ENCODE peak calls at places on chromosome 15, in ten cellular contexts. One of them, this sample, is unnamed.

GRCh38 chr15:92043283-92043682 is 189.8 kb downstream of the SLCO3A1 start:
- DNase-seq in A549: no peak
- DNase-seq in CD4-positive, alpha-beta T cell: no peak
- DNase-seq in left ventricle myocardium inferior: no peak
- DNase-seq in fibroblast of lung: no peak
- DNase-seq in stomach: no peak
- DNase-seq in astrocyte: no peak
- DNase-seq in left lung: no peak
- DNase-seq in psoas muscle: no peak
- DNase-seq in adrenal gland: no peak
- DNase-seq in this sample: no peak

GRCh38 chr15:39429898-39430357 is 151.0 kb upstream of the THBS1 start:
- DNase-seq in A549: peak; percentile 24
- DNase-seq in CD4-positive, alpha-beta T cell: no peak
- DNase-seq in left ventricle myocardium inferior: no peak
- DNase-seq in fibroblast of lung: peak; percentile 85
- DNase-seq in stomach: peak; percentile 31
- DNase-seq in astrocyte: peak; percentile 98
- DNase-seq in left lung: no peak
- DNase-seq in psoas muscle: no peak
- DNase-seq in adrenal gland: no peak
- DNase-seq in this sample: no peak

GRCh38 chr15:41022487-41023090 is 69.3 kb downstream of the CHAC1 start:
- DNase-seq in A549: peak; percentile 51
- DNase-seq in CD4-positive, alpha-beta T cell: peak; percentile 31
- DNase-seq in left ventricle myocardium inferior: no peak
- DNase-seq in fibroblast of lung: peak; percentile 80
- DNase-seq in stomach: peak; percentile 32
- DNase-seq in astrocyte: peak; percentile 23
- DNase-seq in left lung: no peak
- DNase-seq in psoas muscle: no peak
- DNase-seq in adrenal gland: peak; percentile 63
- DNase-seq in this sample: no peak

GRCh38 chr15:76059320-76060097 is at the start of gene TMEM266:
- DNase-seq in A549: peak; percentile 43
- DNase-seq in CD4-positive, alpha-beta T cell: no peak
- DNase-seq in left ventricle myocardium inferior: peak; percentile 39
- DNase-seq in fibroblast of lung: peak; percentile 14
- DNase-seq in stomach: peak; percentile 43
- DNase-seq in astrocyte: peak; percentile 13
- DNase-seq in left lung: peak; percentile 35
- DNase-seq in psoas muscle: peak; percentile 75
- DNase-seq in adrenal gland: peak; percentile 40
- DNase-seq in this sample: no peak

GRCh38 chr15:66720206-66721010 is 18.4 kb downstream of the SMAD6 start:
- DNase-seq in A549: peak; percentile 44
- DNase-seq in CD4-positive, alpha-beta T cell: no peak
- DNase-seq in left ventricle myocardium inferior: no peak
- DNase-seq in fibroblast of lung: peak; percentile 72
- DNase-seq in stomach: peak; percentile 39
- DNase-seq in astrocyte: peak; percentile 71
- DNase-seq in left lung: peak; percentile 72
- DNase-seq in psoas muscle: no peak
- DNase-seq in adrenal gland: no peak
- DNase-seq in this sample: peak; percentile 95

GRCh38 chr15:47951761-47952160 is 169.0 kb upstream of the SLC24A5 start:
- DNase-seq in A549: no peak
- DNase-seq in CD4-positive, alpha-beta T cell: no peak
- DNase-seq in left ventricle myocardium inferior: no peak
- DNase-seq in fibroblast of lung: no peak
- DNase-seq in stomach: no peak
- DNase-seq in astrocyte: no peak
- DNase-seq in left lung: no peak
- DNase-seq in psoas muscle: no peak
- DNase-seq in adrenal gland: no peak
- DNase-seq in this sample: no peak

GRCh38 chr15:62588930-62589655 is 424.0 kb upstream of the C2CD4B start:
- DNase-seq in A549: no peak
- DNase-seq in CD4-positive, alpha-beta T cell: no peak
- DNase-seq in left ventricle myocardium inferior: no peak
- DNase-seq in fibroblast of lung: peak; percentile 26
- DNase-seq in stomach: no peak
- DNase-seq in astrocyte: peak; percentile 64
- DNase-seq in left lung: no peak
- DNase-seq in psoas muscle: no peak
- DNase-seq in adrenal gland: no peak
- DNase-seq in this sample: no peak

GRCh38 chr15:68188647-68189046 is 16.5 kb downstream of the CALML4 start:
- DNase-seq in A549: no peak
- DNase-seq in CD4-positive, alpha-beta T cell: no peak
- DNase-seq in left ventricle myocardium inferior: no peak
- DNase-seq in fibroblast of lung: no peak
- DNase-seq in stomach: no peak
- DNase-seq in astrocyte: no peak
- DNase-seq in left lung: no peak
- DNase-seq in psoas muscle: no peak
- DNase-seq in adrenal gland: no peak
- DNase-seq in this sample: no peak

GRCh38 chr15:87604857-87605446 is 651.6 kb downstream of the NTRK3 start:
- DNase-seq in A549: peak; percentile 32
- DNase-seq in CD4-positive, alpha-beta T cell: no peak
- DNase-seq in left ventricle myocardium inferior: no peak
- DNase-seq in fibroblast of lung: peak; percentile 17
- DNase-seq in stomach: no peak
- DNase-seq in astrocyte: no peak
- DNase-seq in left lung: no peak
- DNase-seq in psoas muscle: no peak
- DNase-seq in adrenal gland: peak; percentile 28
- DNase-seq in this sample: no peak

GRCh38 chr15:70342554-70343548 is 245.1 kb upstream of the TLE3 start:
- DNase-seq in A549: no peak
- DNase-seq in CD4-positive, alpha-beta T cell: no peak
- DNase-seq in left ventricle myocardium inferior: no peak
- DNase-seq in fibroblast of lung: no peak
- DNase-seq in stomach: no peak
- DNase-seq in astrocyte: no peak
- DNase-seq in left lung: no peak
- DNase-seq in psoas muscle: no peak
- DNase-seq in adrenal gland: peak; percentile 15
- DNase-seq in this sample: peak; percentile 66

GRCh38 chr15:73114064-73114463 is 61.8 kb downstream of the NEO1 start:
- DNase-seq in A549: no peak
- DNase-seq in CD4-positive, alpha-beta T cell: no peak
- DNase-seq in left ventricle myocardium inferior: no peak
- DNase-seq in fibroblast of lung: no peak
- DNase-seq in stomach: no peak
- DNase-seq in astrocyte: no peak
- DNase-seq in left lung: no peak
- DNase-seq in psoas muscle: no peak
- DNase-seq in adrenal gland: no peak
- DNase-seq in this sample: no peak

GRCh38 chr15:57235865-57236264 is 140.4 kb upstream of the CGNL1 start:
- DNase-seq in A549: peak; percentile 68
- DNase-seq in CD4-positive, alpha-beta T cell: no peak
- DNase-seq in left ventricle myocardium inferior: no peak
- DNase-seq in fibroblast of lung: peak; percentile 88
- DNase-seq in stomach: no peak
- DNase-seq in astrocyte: peak; percentile 90
- DNase-seq in left lung: no peak
- DNase-seq in psoas muscle: no peak
- DNase-seq in adrenal gland: no peak
- DNase-seq in this sample: no peak

GRCh38 chr15:57611938-57612337 is 20.2 kb downstream of the MYZAP start:
- DNase-seq in A549: peak; percentile 62
- DNase-seq in CD4-positive, alpha-beta T cell: no peak
- DNase-seq in left ventricle myocardium inferior: no peak
- DNase-seq in fibroblast of lung: peak; percentile 40
- DNase-seq in stomach: peak; percentile 82
- DNase-seq in astrocyte: no peak
- DNase-seq in left lung: peak; percentile 59
- DNase-seq in psoas muscle: no peak
- DNase-seq in adrenal gland: peak; percentile 79
- DNase-seq in this sample: no peak

GRCh38 chr15:88377509-88377908 is 89.7 kb downstream of the MRPL46 start:
- DNase-seq in A549: no peak
- DNase-seq in CD4-positive, alpha-beta T cell: no peak
- DNase-seq in left ventricle myocardium inferior: no peak
- DNase-seq in fibroblast of lung: no peak
- DNase-seq in stomach: no peak
- DNase-seq in astrocyte: no peak
- DNase-seq in left lung: no peak
- DNase-seq in psoas muscle: no peak
- DNase-seq in adrenal gland: no peak
- DNase-seq in this sample: no peak

GRCh38 chr15:62138124-62138523 is 27.0 kb downstream of the C2CD4B start:
- DNase-seq in A549: peak; percentile 13
- DNase-seq in CD4-positive, alpha-beta T cell: no peak
- DNase-seq in left ventricle myocardium inferior: no peak
- DNase-seq in fibroblast of lung: peak; percentile 73
- DNase-seq in stomach: no peak
- DNase-seq in astrocyte: peak; percentile 90
- DNase-seq in left lung: no peak
- DNase-seq in psoas muscle: no peak
- DNase-seq in adrenal gland: no peak
- DNase-seq in this sample: no peak

GRCh38 chr15:66706225-66706732 is 4.2 kb downstream of the SMAD6 start:
- DNase-seq in A549: peak; percentile 61
- DNase-seq in CD4-positive, alpha-beta T cell: no peak
- DNase-seq in left ventricle myocardium inferior: peak; percentile 35
- DNase-seq in fibroblast of lung: peak; percentile 35
- DNase-seq in stomach: peak; percentile 63
- DNase-seq in astrocyte: no peak
- DNase-seq in left lung: no peak
- DNase-seq in psoas muscle: no peak
- DNase-seq in adrenal gland: no peak
- DNase-seq in this sample: no peak

GRCh38 chr15:53534105-53534839 is 225.2 kb downstream of the WDR72 start:
- DNase-seq in A549: peak; percentile 94
- DNase-seq in CD4-positive, alpha-beta T cell: no peak
- DNase-seq in left ventricle myocardium inferior: no peak
- DNase-seq in fibroblast of lung: no peak
- DNase-seq in stomach: no peak
- DNase-seq in astrocyte: no peak
- DNase-seq in left lung: no peak
- DNase-seq in psoas muscle: no peak
- DNase-seq in adrenal gland: no peak
- DNase-seq in this sample: no peak

GRCh38 chr15:82064824-82065223 is 19.0 kb upstream of the MEX3B start:
- DNase-seq in A549: no peak
- DNase-seq in CD4-positive, alpha-beta T cell: no peak
- DNase-seq in left ventricle myocardium inferior: no peak
- DNase-seq in fibroblast of lung: peak; percentile 29
- DNase-seq in stomach: no peak
- DNase-seq in astrocyte: peak; percentile 26
- DNase-seq in left lung: no peak
- DNase-seq in psoas muscle: no peak
- DNase-seq in adrenal gland: no peak
- DNase-seq in this sample: no peak

GRCh38 chr15:64429448-64429847 is 30.9 kb upstream of the ZNF609 start:
- DNase-seq in A549: no peak
- DNase-seq in CD4-positive, alpha-beta T cell: no peak
- DNase-seq in left ventricle myocardium inferior: no peak
- DNase-seq in fibroblast of lung: no peak
- DNase-seq in stomach: no peak
- DNase-seq in astrocyte: no peak
- DNase-seq in left lung: no peak
- DNase-seq in psoas muscle: no peak
- DNase-seq in adrenal gland: no peak
- DNase-seq in this sample: no peak
- H3K27ac ChIP-seq in A549: no peak overlapping the region
- H3K27ac ChIP-seq in CD4-positive, alpha-beta T cell: peak overlapping the region; percentile 42
- H3K27ac ChIP-seq in left ventricle myocardium inferior: peak overlapping the region; percentile 47
- H3K27ac ChIP-seq in fibroblast of lung: no peak overlapping the region
- H3K27ac ChIP-seq in stomach: peak overlapping the region; percentile 53
- H3K27ac ChIP-seq in astrocyte: no peak overlapping the region
- H3K27ac ChIP-seq in left lung: peak overlapping the region; percentile 30
- H3K27ac ChIP-seq in psoas muscle: no peak overlapping the region
- H3K27ac ChIP-seq in adrenal gland: no peak overlapping the region
- H3K27ac ChIP-seq in this sample: no peak overlapping the region

GRCh38 chr15:85583404-85584390 is 203.3 kb downstream of the AKAP13 start:
- DNase-seq in A549: peak; percentile 56
- DNase-seq in CD4-positive, alpha-beta T cell: peak; percentile 22
- DNase-seq in left ventricle myocardium inferior: peak; percentile 38
- DNase-seq in fibroblast of lung: peak; percentile 81
- DNase-seq in stomach: peak; percentile 66
- DNase-seq in astrocyte: peak; percentile 63
- DNase-seq in left lung: peak; percentile 76
- DNase-seq in psoas muscle: peak; percentile 76
- DNase-seq in adrenal gland: peak; percentile 42
- DNase-seq in this sample: no peak
- TF ChIP-seq CTCF in A549: no peak
- TF ChIP-seq CTCF in CD4-positive, alpha-beta T cell: no peak
- TF ChIP-seq CTCF in left ventricle myocardium inferior: no peak
- TF ChIP-seq CTCF in fibroblast of lung: no peak
- TF ChIP-seq CTCF in stomach: no peak
- TF ChIP-seq CTCF in astrocyte: no peak
- TF ChIP-seq CTCF in left lung: no peak
- TF ChIP-seq CTCF in psoas muscle: no peak
- TF ChIP-seq CTCF in adrenal gland: no peak
- TF ChIP-seq CTCF in this sample: no peak

DNA sequence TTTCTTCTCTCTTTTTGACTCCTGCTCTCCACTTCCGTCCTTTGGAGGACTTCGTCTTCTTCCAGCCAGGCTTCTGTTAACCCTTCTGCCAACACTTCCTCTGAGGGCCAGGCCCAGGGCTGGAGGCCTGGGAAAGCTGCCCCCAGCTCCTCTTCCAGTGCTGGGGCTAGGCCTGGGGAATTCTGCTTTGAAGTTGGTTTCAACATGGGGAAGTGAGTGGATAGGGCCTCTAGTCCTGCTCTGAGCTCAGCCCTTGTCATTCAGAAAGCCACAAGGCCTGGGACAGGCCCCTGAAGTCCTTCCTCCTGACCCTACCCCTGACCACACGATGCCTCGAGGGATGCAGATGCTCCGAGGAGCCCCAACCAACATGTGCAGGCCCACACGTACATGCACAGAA is 53.9 kb upstream of the HERC1 start:
- DNase-seq in A549: no peak
- DNase-seq in CD4-positive, alpha-beta T cell: no peak
- DNase-seq in left ventricle myocardium inferior: no peak
- DNase-seq in fibroblast of lung: no peak
- DNase-seq in stomach: no peak
- DNase-seq in astrocyte: no peak
- DNase-seq in left lung: no peak
- DNase-seq in psoas muscle: no peak
- DNase-seq in adrenal gland: no peak
- DNase-seq in this sample: no peak
- H3K27ac ChIP-seq in A549: no peak overlapping the region
- H3K27ac ChIP-seq in CD4-positive, alpha-beta T cell: no peak overlapping the region
- H3K27ac ChIP-seq in left ventricle myocardium inferior: peak overlapping the region; percentile 33
- H3K27ac ChIP-seq in fibroblast of lung: no peak overlapping the region
- H3K27ac ChIP-seq in stomach: no peak overlapping the region
- H3K27ac ChIP-seq in astrocyte: no peak overlapping the region
- H3K27ac ChIP-seq in left lung: peak overlapping the region; percentile 48
- H3K27ac ChIP-seq in psoas muscle: peak overlapping the region; percentile 23
- H3K27ac ChIP-seq in adrenal gland: no peak overlapping the region
- H3K27ac ChIP-seq in this sample: no peak overlapping the region

DNA sequence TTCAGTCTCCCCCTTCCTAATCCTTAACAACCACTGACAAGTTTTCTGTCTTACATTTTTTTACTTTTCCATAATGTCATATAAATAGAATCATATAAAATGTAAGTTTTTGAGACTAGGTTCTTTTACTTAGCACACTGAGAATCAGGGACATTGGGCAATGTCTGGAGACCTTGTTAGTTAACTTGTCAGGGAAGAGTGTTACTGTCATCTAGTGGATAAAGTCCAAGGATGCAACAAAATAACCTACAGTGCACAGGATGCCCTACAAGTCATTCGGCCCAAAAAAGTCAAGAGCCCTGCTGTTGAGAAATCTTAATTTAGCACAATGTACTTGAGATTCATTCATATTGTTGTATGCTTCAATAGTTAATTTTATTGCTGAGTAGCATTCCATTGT is 95.6 kb upstream of the MCTP2 start:
- DNase-seq in A549: peak; percentile 4
- DNase-seq in CD4-positive, alpha-beta T cell: no peak
- DNase-seq in left ventricle myocardium inferior: no peak
- DNase-seq in fibroblast of lung: no peak
- DNase-seq in stomach: no peak
- DNase-seq in astrocyte: no peak
- DNase-seq in left lung: no peak
- DNase-seq in psoas muscle: no peak
- DNase-seq in adrenal gland: no peak
- DNase-seq in this sample: no peak
- TF ChIP-seq CTCF in A549: no peak
- TF ChIP-seq CTCF in CD4-positive, alpha-beta T cell: no peak
- TF ChIP-seq CTCF in left ventricle myocardium inferior: no peak
- TF ChIP-seq CTCF in fibroblast of lung: no peak
- TF ChIP-seq CTCF in stomach: no peak
- TF ChIP-seq CTCF in astrocyte: peak; percentile 8
- TF ChIP-seq CTCF in left lung: no peak
- TF ChIP-seq CTCF in psoas muscle: no peak
- TF ChIP-seq CTCF in adrenal gland: no peak
- TF ChIP-seq CTCF in this sample: no peak